ENCODE peak calls at places on chromosomes 1 and 21, in six cellular contexts. M, H, V, U, F and P are unnamed samples.

GRCh38 chr21:38082936-38083335 is 166.7 kb upstream of the KCNJ6 start:
- DNase-seq in U (no peak), H (no peak), F (no peak), M (no peak), V (no peak), P (no peak)

GRCh38 chr1:93662481-93663190 is 19.0 kb downstream of the BCAR3 start:
- DNase-seq in U (no peak), F (no peak), V (peak), M (no peak), H (no peak), P (no peak)

GRCh38 chr21:32372755-32373154 is 20.1 kb downstream of the URB1 start:
- DNase-seq in V (no peak), F (peak), U (no peak), M (no peak), H (no peak), P (no peak)

GRCh38 chr1:4696753-4697152 is 42.3 kb downstream of the AJAP1 start:
- DNase-seq in H (no peak), F (no peak), M (no peak), V (no peak), U (no peak), P (no peak)

GRCh38 chr1:87436534-87436933 is 107.9 kb downstream of the LMO4 start:
- DNase-seq in M (no peak), V (no peak), U (no peak), F (no peak), H (no peak), P (no peak)

GRCh38 chr1:54230507-54231339 is 30.8 kb downstream of the MRPL37 start:
- DNase-seq in V (peak), M (no peak), U (no peak), H (no peak), F (no peak), P (no peak)

GRCh38 chr21:41090981-41091380 is 77.0 kb upstream of the BACE2 start:
- DNase-seq in H (no peak), U (no peak), M (no peak), F (peak), V (no peak), P (no peak)

GRCh38 chr1:68322837-68323687 is 90.7 kb upstream of the WLS start:
- DNase-seq in U (no peak), M (no peak), F (no peak), V (peak), H (no peak), P (no peak)

GRCh38 chr21:25496825-25497482 is 110.3 kb downstream of the MRPL39 start:
- DNase-seq in F (no peak), V (no peak), U (no peak), H (no peak), M (no peak), P (no peak)

GRCh38 chr1:3928622-3929021 is 28.6 kb upstream of the C1orf174 start:
- DNase-seq in F (no peak), H (no peak), U (no peak), V (no peak), M (no peak), P (no peak)

GRCh38 chr1:234836786-234837185 is 226.8 kb upstream of the IRF2BP2 start:
- DNase-seq in F (no peak), V (no peak), M (no peak), U (no peak), H (no peak), P (no peak)

GRCh38 chr1:33186936-33187335 is 5.1 kb upstream of the TRIM62 start:
- DNase-seq in M (no peak), V (no peak), H (no peak), U (no peak), F (no peak), P (no peak)

GRCh38 chr21:29351691-29352090 is 53.0 kb downstream of the BACH1 start:
- DNase-seq in V (peak), H (no peak), U (no peak), M (no peak), F (no peak), P (no peak)

GRCh38 chr1:3518756-3519155 is 64.3 kb downstream of the ARHGEF16 start:
- DNase-seq in U (no peak), V (no peak), M (no peak), F (no peak), H (no peak), P (no peak)

GRCh38 chr1:184854456-184855180 is 100.0 kb upstream of the EDEM3 start:
- DNase-seq in F (peak), H (no peak), M (no peak), V (no peak), U (no peak), P (no peak)

GRCh38 chr1:84254703-84255238 is 46.7 kb upstream of the SAMD13 start:
- DNase-seq in U (no peak), H (no peak), F (no peak), V (no peak), M (no peak), P (no peak)